ENCODE peak calls at places on chromosome 18, in four cellular contexts. W is H1, X is GM12878, L is HepG2. Y is an unnamed sample.

GRCh38 chr18:49721981-49722380 is 91.4 kb downstream of the ACAA2 start:
- DNase-seq in L (no peak), W (no peak), X (no peak), Y (no peak)

GRCh38 chr18:8629602-8630001 is 20.4 kb downstream of the RAB12 start:
- DNase-seq in W (no peak), L (no peak), X (no peak), Y (no peak)

GRCh38 chr18:48179005-48179404 is 230.2 kb downstream of the ZBTB7C start:
- DNase-seq in L (no peak), W (no peak), X (no peak), Y (no peak)

GRCh38 chr18:62596145-62597005 is 73.5 kb downstream of the ZCCHC2 start:
- DNase-seq in W (peak; percentile 73), L (no peak), X (no peak), Y (no peak)

GRCh38 chr18:22674300-22674699 is 256.6 kb upstream of the CTAGE1 start:
- DNase-seq in W (no peak), X (no peak), L (no peak), Y (no peak)

GRCh38 chr18:45384137-45384998 is 230.9 kb upstream of the SLC14A2 start:
- DNase-seq in X (peak; percentile 8), W (peak; percentile 86), L (peak; percentile 27), Y (peak; percentile 30)

GRCh38 chr18:51193621-51194287 is 3.7 kb downstream of the MEX3C start:
- DNase-seq in X (no peak), W (no peak), L (no peak), Y (no peak)

GRCh38 chr18:78213365-78213994 is 766.1 kb upstream of the SALL3 start:
- DNase-seq in X (no peak), L (no peak), W (no peak), Y (no peak)

GRCh38 chr18:47050468-47050867 is 15.0 kb upstream of the ELOA2 start:
- DNase-seq in X (no peak), W (no peak), L (peak; percentile 40), Y (peak; percentile 15)

GRCh38 chr18:79418236-79418635 is 22.5 kb downstream of the NFATC1 start:
- DNase-seq in X (no peak), L (no peak), W (no peak), Y (no peak)

GRCh38 chr18:39681061-39681460 is 2115.5 kb upstream of the CELF4 start:
- DNase-seq in X (no peak), L (no peak), W (no peak), Y (no peak)

GRCh38 chr18:48929951-48930713 is 20.6 kb downstream of the SMAD7 start:
- DNase-seq in L (peak; percentile 99), X (no peak), W (no peak), Y (no peak)

GRCh38 chr18:9736942-9737813 is 29.1 kb downstream of the RAB31 start:
- DNase-seq in X (no peak), W (no peak), L (no peak), Y (no peak)

GRCh38 chr18:78566065-78566464 is 413.6 kb upstream of the SALL3 start:
- DNase-seq in W (no peak), X (no peak), L (no peak), Y (no peak)

GRCh38 chr18:62436636-62437519 is 85.9 kb upstream of the ZCCHC2 start:
- DNase-seq in X (no peak), W (no peak), L (no peak), Y (no peak)

GRCh38 chr18:22684268-22684667 is 248.9 kb upstream of the RBBP8 start:
- DNase-seq in L (no peak), X (no peak), W (no peak), Y (no peak)

GRCh38 chr18:9552616-9553015 is 61.7 kb downstream of the PPP4R1 start:
- DNase-seq in W (no peak), L (no peak), X (no peak), Y (no peak)

GRCh38 chr18:57523171-57523956 is 63.1 kb downstream of the FECH start:
- DNase-seq in W (no peak), L (no peak), X (no peak), Y (no peak)

GRCh38 chr18:44028109-44028508 is 652.6 kb upstream of the SETBP1 start:
- DNase-seq in X (no peak), L (no peak), W (no peak), Y (no peak)

GRCh38 chr18:62852851-62853250 is 137.5 kb downstream of the PHLPP1 start:
- DNase-seq in X (no peak), L (no peak), W (no peak), Y (no peak)

GRCh38 chr18:22741318-22741717 is 191.8 kb upstream of the RBBP8 start:
- DNase-seq in L (no peak), W (no peak), X (no peak), Y (no peak)

GRCh38 chr18:66749030-66749429 is 145.1 kb upstream of the CDH19 start:
- DNase-seq in L (peak; percentile 1), W (no peak), X (no peak), Y (no peak)

DNA sequence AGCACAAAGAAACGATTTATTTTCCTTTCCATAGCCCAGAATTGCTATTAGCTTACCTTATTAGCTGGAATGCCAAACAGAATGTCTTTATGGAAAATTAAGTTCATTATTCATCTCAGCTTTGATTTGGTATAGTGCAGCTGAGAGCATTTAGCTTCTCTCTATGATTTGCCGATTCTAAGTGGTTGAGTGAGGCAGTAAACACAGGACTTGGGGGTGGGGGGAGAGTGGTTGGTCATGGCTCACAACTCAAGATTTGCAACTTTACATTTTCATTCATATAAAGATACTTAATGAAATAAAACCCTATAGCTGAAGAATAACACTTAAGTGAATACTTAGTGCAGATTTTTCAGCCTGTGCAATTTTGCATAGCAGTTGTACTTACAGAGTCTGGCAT is 395.2 kb downstream of the TGIF1 start:
- DNase-seq in L (no peak), W (no peak), X (no peak), Y (no peak)
- TF ChIP-seq SP1 in L (no peak), W (no peak), X (no peak), Y (no peak)

GRCh38 chr18:59057969-59058368 is 81.7 kb upstream of the SEC11C start:
- DNase-seq in L (no peak), X (no peak), W (no peak), Y (no peak)

GRCh38 chr18:59057493-59057795 is 82.2 kb upstream of the SEC11C start:
- DNase-seq in L (no peak), X (no peak), W (no peak), Y (no peak)

GRCh38 chr18:59055345-59056032 is 84.2 kb upstream of the SEC11C start:
- DNase-seq in L (no peak), X (no peak), W (peak; percentile 59), Y (no peak)

GRCh38 chr18:59054892-59055291 is 84.8 kb upstream of the SEC11C start:
- DNase-seq in L (no peak), X (no peak), W (no peak), Y (peak; percentile 6)

GRCh38 chr18:59056706-59057492 is 82.8 kb upstream of the SEC11C start:
- DNase-seq in L (peak; percentile 36), X (no peak), W (peak; percentile 92), Y (peak; percentile 38)
- TF ChIP-seq SUZ12 in L (no peak), X (no peak), W (no peak), Y (no peak)

GRCh38 chr18:68803371-68803770 is 5.5 kb downstream of the CCDC102B start:
- DNase-seq in X (no peak), W (no peak), L (no peak), Y (no peak)

GRCh38 chr18:68796936-68797690 is 767 bp upstream of the CCDC102B start:
- DNase-seq in L (no peak), W (no peak), X (no peak), Y (no peak)

GRCh38 chr18:68797901-68798300 is at the start of gene CCDC102B:
- DNase-seq in W (no peak), X (no peak), L (no peak), Y (no peak)

DNA sequence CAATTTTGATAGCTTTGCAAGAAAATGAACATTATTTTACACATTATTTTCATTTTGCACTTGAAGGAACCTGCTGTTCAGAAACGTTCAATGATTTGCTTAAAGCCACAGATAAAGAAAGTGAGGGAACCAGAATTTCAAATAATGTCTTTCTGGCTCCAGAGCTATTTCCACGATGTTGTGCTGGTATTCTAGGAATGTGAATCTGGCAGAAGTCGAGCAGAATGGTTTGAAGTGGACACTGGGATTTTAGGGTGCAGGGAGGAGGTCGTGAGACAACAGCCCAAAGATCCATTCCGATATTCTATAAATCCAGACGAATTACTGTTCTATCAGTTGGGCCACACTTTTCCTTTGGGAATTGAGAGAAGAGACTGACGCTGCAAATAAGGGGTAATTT is 2.2 kb downstream of the CCDC102B start:
- DNase-seq in X (no peak), W (no peak), L (no peak), Y (no peak)
- TF ChIP-seq SP1 in X (no peak), W (no peak), L (no peak), Y (no peak)

GRCh38 chr18:55856191-55856590 is 268.2 kb upstream of the TCF4 start:
- DNase-seq in W (no peak), L (no peak), X (no peak), Y (no peak)
- TF ChIP-seq SUZ12 in W (no peak), L (no peak), X (no peak), Y (no peak)

DNA sequence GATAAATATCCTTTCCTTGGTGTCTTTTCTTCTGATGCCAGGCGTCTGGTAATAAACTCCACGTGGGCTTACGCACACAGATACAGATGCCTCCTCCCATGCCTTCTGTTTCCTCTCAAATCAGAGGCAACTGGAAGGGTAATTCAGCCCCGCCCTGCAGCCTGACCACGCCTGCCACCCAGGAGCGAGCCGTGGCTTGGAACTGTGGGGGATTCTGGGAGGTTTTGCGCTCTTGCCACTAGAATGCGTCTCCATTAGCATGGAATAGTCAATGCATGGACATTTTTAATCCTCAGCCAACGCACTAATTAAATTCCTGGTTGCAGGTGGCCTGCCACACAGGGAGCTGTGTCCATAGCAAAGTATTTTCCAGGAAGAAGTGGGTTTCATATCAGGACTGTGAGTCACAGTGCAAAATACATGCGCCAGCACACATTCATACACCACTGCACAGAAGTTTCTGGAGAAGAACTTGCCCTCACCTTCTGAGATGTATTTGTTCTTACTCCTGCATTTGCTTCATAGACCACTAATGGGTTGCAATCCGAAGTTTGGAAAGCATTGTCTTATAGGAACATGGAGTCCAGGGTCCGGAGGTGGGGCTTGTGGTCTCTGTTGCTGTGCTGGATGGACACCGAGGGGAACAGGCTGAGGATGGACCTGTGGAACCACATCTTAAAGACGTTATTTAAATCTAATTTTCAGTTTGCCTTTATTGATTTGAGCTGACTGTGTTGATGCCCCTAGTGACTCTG is 151.4 kb downstream of the LDLRAD4 start:
- DNase-seq in X (no peak), L (no peak), W (no peak), Y (no peak)
- TF ChIP-seq SP1 in X (no peak), L (no peak), W (no peak), Y (no peak)

GRCh38 chr18:5975111-5975622 is 79.8 kb upstream of the TMEM200C start:
- DNase-seq in W (no peak), L (no peak), X (peak; percentile 87), Y (no peak)
- TF ChIP-seq SUZ12 in W (no peak), L (no peak), X (no peak), Y (no peak)

DNA sequence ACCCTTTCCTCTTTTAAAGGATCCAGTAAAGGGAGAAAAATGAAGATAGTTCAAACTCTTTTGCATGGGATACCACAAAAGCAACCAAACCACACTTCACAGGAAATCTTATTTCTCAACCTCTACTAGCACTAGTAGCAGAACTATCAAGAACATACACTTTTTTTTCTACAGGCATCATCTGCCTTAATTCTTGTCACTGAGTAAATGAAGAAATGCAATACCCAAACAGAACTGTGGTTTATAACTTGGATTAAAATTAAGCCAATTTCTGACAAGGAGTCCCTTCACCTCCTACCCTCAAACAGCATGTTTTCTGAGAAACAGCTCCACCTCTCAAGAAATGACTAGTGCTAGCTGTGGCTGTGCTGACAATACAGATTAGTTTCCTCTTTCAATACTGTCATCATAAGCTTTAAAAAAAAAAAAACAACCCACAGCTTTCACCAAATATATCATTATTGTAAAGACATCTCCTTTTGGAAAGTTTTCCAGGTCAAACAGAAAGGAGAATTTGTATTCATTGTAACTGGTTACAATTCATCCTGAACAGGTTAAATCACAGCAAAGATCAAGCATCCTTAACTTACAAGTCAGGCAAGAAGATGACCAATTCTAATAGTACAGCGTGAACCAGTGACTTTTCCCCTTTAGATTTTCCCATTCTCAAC is 44.4 kb downstream of the PTPN2 start:
- DNase-seq in X (peak; percentile 82), L (no peak), W (no peak), Y (no peak)
- TF ChIP-seq SP1 in X (peak; percentile 25), L (no peak), W (no peak), Y (no peak)